ENCODE peak calls at places on chromosomes 12 and 14, in eight cellular contexts. X is A549, C is lower lobe of right lung, A is GM23248, H is AG04449, K is body of pancreas, O is Peyer's patch, S is fibroblast of lung. T is an unnamed sample.

GRCh38 chr12:19223018-19223417 is 93.5 kb downstream of the PLEKHA5 start:
- DNase-seq in K (no peak), C (no peak), X (peak), A (peak), S (peak), H (no peak), O (no peak), T (no peak)

GRCh38 chr12:88600272-88600671 is 20.0 kb upstream of the KITLG start:
- DNase-seq in X (peak), O (no peak), S (peak), A (peak), C (no peak), K (no peak), H (peak), T (no peak)

GRCh38 chr14:37172024-37172869 is at the start of gene SLC25A21:
- DNase-seq in C (peak), O (peak), H (no peak), A (peak), X (peak), K (peak), S (peak), T (peak)

GRCh38 chr12:78938341-78939084 is 73.9 kb downstream of the SYT1 start:
- DNase-seq in C (no peak), X (no peak), S (peak), O (no peak), A (no peak), H (no peak), K (no peak), T (peak)

GRCh38 chr12:66775941-66776340 is 97.1 kb upstream of the GRIP1 start:
- DNase-seq in C (no peak), O (no peak), A (no peak), X (no peak), S (no peak), H (no peak), K (no peak), T (no peak)

GRCh38 chr12:83057436-83057835 is 370.7 kb downstream of the TMTC2 start:
- DNase-seq in H (no peak), C (no peak), O (no peak), A (no peak), S (no peak), X (no peak), K (no peak), T (no peak)

GRCh38 chr12:60106207-60106606 is 510.4 kb downstream of the SLC16A7 start:
- DNase-seq in A (peak), K (no peak), H (no peak), C (no peak), O (no peak), X (peak), S (peak), T (no peak)

GRCh38 chr14:75310295-75311059 is 31.8 kb downstream of the FOS start:
- DNase-seq in K (peak), O (peak), X (peak), A (peak), C (peak), S (peak), H (no peak), T (peak)

GRCh38 chr14:94485944-94486841 is 10.2 kb upstream of the SERPINA9 start:
- DNase-seq in A (peak), O (peak), H (no peak), K (peak), C (peak), X (peak), S (peak), T (no peak)

GRCh38 chr14:24147761-24148428 is 597 bp downstream of the RNF31 start:
- DNase-seq in X (no peak), C (peak), A (peak), K (no peak), S (no peak), O (no peak), H (no peak), T (no peak)

GRCh38 chr14:64723691-64724577 is 19.7 kb downstream of the PLEKHG3 start:
- DNase-seq in S (peak), X (no peak), C (no peak), A (no peak), K (no peak), O (peak), H (no peak), T (peak)

GRCh38 chr12:89573081-89573810 is 47.4 kb upstream of the POC1B start:
- DNase-seq in K (no peak), X (no peak), S (peak), O (no peak), A (peak), C (no peak), H (no peak), T (no peak)

GRCh38 chr14:34628681-34629135 is 1.2 kb downstream of the SNX6 start:
- DNase-seq in A (peak), H (no peak), C (no peak), S (peak), K (no peak), O (no peak), X (peak), T (no peak)

GRCh38 chr12:131249291-131250027 is 295.8 kb downstream of the ADGRD1 start:
- DNase-seq in H (no peak), X (peak), A (no peak), K (peak), O (no peak), S (no peak), C (no peak), T (no peak)

GRCh38 chr12:38886064-38886463 is 19.3 kb downstream of the CPNE8 start:
- DNase-seq in X (peak), H (no peak), A (peak), C (no peak), O (peak), S (peak), K (peak), T (no peak)

GRCh38 chr12:44193281-44193680 is 357.4 kb downstream of the TMEM117 start:
- DNase-seq in C (no peak), O (no peak), S (no peak), H (no peak), K (no peak), A (no peak), X (no peak), T (no peak)

GRCh38 chr12:3755898-3756297 is 3.0 kb upstream of the CRACR2A start:
- DNase-seq in K (no peak), S (no peak), H (no peak), O (no peak), X (no peak), C (no peak), A (no peak), T (no peak)

GRCh38 chr14:51006781-51007211 is 62.5 kb upstream of the PYGL start:
- DNase-seq in C (no peak), O (no peak), A (peak), K (peak), H (no peak), X (peak), S (peak), T (peak)

GRCh38 chr12:132284618-132285310 is 44.6 kb downstream of the GALNT9 start:
- DNase-seq in H (no peak), C (peak), S (peak), K (no peak), X (peak), O (no peak), A (peak), T (no peak)

GRCh38 chr12:11801643-11802042 is 152.2 kb downstream of the ETV6 start:
- DNase-seq in A (no peak), K (no peak), H (no peak), X (no peak), O (no peak), S (no peak), C (no peak), T (no peak)

DNA sequence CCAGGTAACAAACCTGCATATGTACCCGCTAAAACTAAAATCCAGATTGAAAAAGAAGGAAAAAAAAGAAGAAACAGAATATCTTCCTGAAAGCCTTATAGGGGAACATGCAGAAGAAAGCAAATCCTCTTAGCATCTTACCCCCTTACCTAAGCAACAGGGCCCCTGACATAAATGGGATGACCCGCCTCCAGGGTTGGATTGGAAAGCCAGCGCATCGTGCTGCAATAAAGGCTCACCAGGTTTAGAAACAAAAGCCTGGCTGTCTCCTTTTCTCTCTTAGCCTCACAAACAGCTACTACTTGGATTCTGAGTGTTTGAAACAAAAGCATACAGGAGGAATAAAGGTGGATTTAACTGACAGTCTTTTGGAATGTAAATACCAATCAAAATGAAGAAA is 13.8 kb upstream of the ADCK1 start:
- DNase-seq in C (no peak), S (no peak), H (no peak), A (no peak), X (no peak), K (no peak), O (no peak), T (no peak)
- H3K4me3 ChIP-seq in C (no peak), S (no peak), H (no peak), A (no peak), X (no peak), K (no peak), O (no peak), T (no peak)

GRCh38 chr14:22587247-22587646 is 1.8 kb downstream of the DAD1 start:
- DNase-seq in H (no peak), A (no peak), C (no peak), S (no peak), X (no peak), O (no peak), K (no peak), T (no peak)
- H3K4me3 ChIP-seq in H (no peak), A (peak), C (no peak), S (no peak), X (no peak), O (no peak), K (no peak), T (no peak)

GRCh38 chr12:116164976-116165425 is 112.5 kb downstream of the MED13L start:
- DNase-seq in X (peak), H (no peak), S (peak), K (no peak), C (no peak), O (no peak), A (peak), T (no peak)

GRCh38 chr12:116166306-116166705 is 111.2 kb downstream of the MED13L start:
- DNase-seq in H (no peak), O (no peak), K (no peak), S (no peak), A (peak), C (no peak), X (no peak), T (no peak)

GRCh38 chr12:116161588-116161987 is 115.9 kb downstream of the MED13L start:
- DNase-seq in S (peak), K (no peak), H (no peak), X (peak), C (no peak), A (peak), O (no peak), T (no peak)

GRCh38 chr12:116162071-116162470 is 115.4 kb downstream of the MED13L start:
- DNase-seq in X (no peak), K (no peak), A (no peak), S (no peak), O (no peak), C (no peak), H (no peak), T (no peak)

GRCh38 chr12:116164263-116164817 is 113.2 kb downstream of the MED13L start:
- DNase-seq in H (no peak), K (no peak), A (peak), X (no peak), O (no peak), C (no peak), S (peak), T (no peak)
- H3K4me3 ChIP-seq in H (no peak), K (no peak), A (peak), X (no peak), O (no peak), C (no peak), S (no peak), T (no peak)

GRCh38 chr14:101851716-101852395 is 90.3 kb downstream of the PPP2R5C start:
- DNase-seq in C (no peak), K (no peak), X (no peak), S (no peak), A (no peak), O (no peak), H (no peak), T (no peak)
- H3K4me3 ChIP-seq in C (no peak), K (no peak), X (no peak), S (no peak), A (no peak), O (no peak), H (no peak), T (no peak)

GRCh38 chr14:72516936-72517408 is 376.9 kb downstream of the DPF3 start:
- DNase-seq in A (peak), S (peak), X (peak), C (no peak), K (peak), O (peak), H (peak), T (peak)

GRCh38 chr14:72519543-72519942 is 374.4 kb downstream of the DPF3 start:
- DNase-seq in H (no peak), A (no peak), X (no peak), S (no peak), K (no peak), C (no peak), O (no peak), T (no peak)

GRCh38 chr14:72515779-72516770 is 377.8 kb downstream of the DPF3 start:
- DNase-seq in C (no peak), S (peak), A (peak), X (peak), O (no peak), K (peak), H (no peak), T (no peak)

GRCh38 chr14:72518809-72519377 is 375.0 kb downstream of the DPF3 start:
- DNase-seq in X (no peak), C (no peak), S (peak), H (no peak), O (no peak), K (no peak), A (no peak), T (no peak)

GRCh38 chr14:72517736-72518135 is 376.2 kb downstream of the DPF3 start:
- DNase-seq in S (no peak), O (no peak), X (no peak), K (no peak), H (no peak), C (no peak), A (peak), T (no peak)
- H3K4me3 ChIP-seq in S (no peak), O (no peak), X (no peak), K (no peak), H (no peak), C (no peak), A (no peak), T (no peak)

GRCh38 chr14:105879867-105880561 is 353.6 kb downstream of the TMEM121 start:
- DNase-seq in O (peak), X (no peak), S (no peak), C (peak), A (no peak), H (no peak), K (no peak), T (no peak)
- H3K4me3 ChIP-seq in O (no peak), X (no peak), S (no peak), C (no peak), A (no peak), H (no peak), K (no peak), T (no peak)

DNA sequence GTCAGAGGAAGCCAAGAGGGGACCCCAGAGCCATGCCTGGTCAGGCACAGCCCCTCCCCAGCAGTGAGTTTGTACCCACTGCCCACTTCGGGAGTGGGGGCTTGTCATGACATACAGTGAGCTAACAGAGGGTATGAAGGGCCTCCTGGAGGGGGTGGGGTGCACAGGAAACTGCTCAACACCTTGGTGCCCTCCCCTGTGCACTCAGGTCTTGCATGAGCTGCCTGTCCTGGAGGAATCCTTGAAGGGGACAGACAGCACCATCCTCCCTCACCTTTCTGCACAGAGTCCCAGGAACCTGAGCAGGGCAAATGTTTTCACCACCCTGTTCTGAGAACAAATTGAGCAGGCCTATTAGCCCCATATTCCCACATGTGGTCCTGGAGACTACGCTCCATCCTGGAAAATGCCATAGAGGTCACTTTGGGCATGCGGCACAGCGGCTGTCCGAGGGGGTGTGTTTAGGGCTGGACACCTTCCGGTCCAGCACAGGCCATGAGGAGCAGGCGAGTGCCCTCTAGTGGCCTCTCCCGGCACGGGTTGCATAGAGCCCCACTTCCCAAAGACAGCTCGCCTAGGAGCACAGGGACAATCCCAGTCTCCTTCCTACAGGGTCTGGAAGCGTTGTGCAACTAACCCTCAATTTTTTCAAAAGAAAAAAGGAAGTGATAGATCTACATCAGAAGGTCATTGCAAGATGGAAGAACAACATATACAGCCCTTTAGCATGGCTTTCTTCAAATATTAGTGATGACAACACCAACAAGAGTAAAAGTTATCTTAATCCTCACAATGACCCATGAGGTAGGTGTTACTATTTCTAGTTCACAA is 31.9 kb upstream of the ZFP36L1 start:
- DNase-seq in H (no peak), O (peak), S (peak), X (peak), A (peak), K (peak), C (peak), T (no peak)
- H3K4me3 ChIP-seq in H (no peak), O (no peak), S (no peak), X (no peak), A (no peak), K (no peak), C (no peak), T (no peak)

GRCh38 chr12:108696111-108696995 is 35.0 kb downstream of the CORO1C start:
- DNase-seq in A (peak), K (no peak), C (no peak), O (no peak), S (peak), H (peak), X (no peak), T (peak)
- H3K4me3 ChIP-seq in A (peak), K (no peak), C (no peak), O (no peak), S (no peak), H (no peak), X (no peak), T (no peak)

GRCh38 chr12:54022960-54023884 is 5.0 kb upstream of the HOXC6 start:
- DNase-seq in A (peak), C (no peak), X (no peak), S (no peak), O (no peak), K (no peak), H (no peak), T (no peak)
- H3K4me3 ChIP-seq in A (peak), C (no peak), X (no peak), S (no peak), O (no peak), K (no peak), H (peak), T (no peak)

GRCh38 chr14:101835566-101835965 is 74.1 kb downstream of the PPP2R5C start:
- DNase-seq in S (no peak), C (no peak), X (no peak), O (no peak), A (no peak), K (no peak), H (no peak), T (no peak)

GRCh38 chr14:101835166-101835557 is 73.7 kb downstream of the PPP2R5C start:
- DNase-seq in C (no peak), H (no peak), O (no peak), K (no peak), A (peak), S (peak), X (no peak), T (no peak)

GRCh38 chr14:101836131-101836530 is 74.6 kb downstream of the PPP2R5C start:
- DNase-seq in K (no peak), O (no peak), H (no peak), A (peak), C (no peak), X (no peak), S (peak), T (no peak)

GRCh38 chr14:101833045-101833444 is 71.5 kb downstream of the PPP2R5C start:
- DNase-seq in K (peak), S (no peak), O (no peak), H (no peak), C (no peak), A (no peak), X (no peak), T (no peak)

DNA sequence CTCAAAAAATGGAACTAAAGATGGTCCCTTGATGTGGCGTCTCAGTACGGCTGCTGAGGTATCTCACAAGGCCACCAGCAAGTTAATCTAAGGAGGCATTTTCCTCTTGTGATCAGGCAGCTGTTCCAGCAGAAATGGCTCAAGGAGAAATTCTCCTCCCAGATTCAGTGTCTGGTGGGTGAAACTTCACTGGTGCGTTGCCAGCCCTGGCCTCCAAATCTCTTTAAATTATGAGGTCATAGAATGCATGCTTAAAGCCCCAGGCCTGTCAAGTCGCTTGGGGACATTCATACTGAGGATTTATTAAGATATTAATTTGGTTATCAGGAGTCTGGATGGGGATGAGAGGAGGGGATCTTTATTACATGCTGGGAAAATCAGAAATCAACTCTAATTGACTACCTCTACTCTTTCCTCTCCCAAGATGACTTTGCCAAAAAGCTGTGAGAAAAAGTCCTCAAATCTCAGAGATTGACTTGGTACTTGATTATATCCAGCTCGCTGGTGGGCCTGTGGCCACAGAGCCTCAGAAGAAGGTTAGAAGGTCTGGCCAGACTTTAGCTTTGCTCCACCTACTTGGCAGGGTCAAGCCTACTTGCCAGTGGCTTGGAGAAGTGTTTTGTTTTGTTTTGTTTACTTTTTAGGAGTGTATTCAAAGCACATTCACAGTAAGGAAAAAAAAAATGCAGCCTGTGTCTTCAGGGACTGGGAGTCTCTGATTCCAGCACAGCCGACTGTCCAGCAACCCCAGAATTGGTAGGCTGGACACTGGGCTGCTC is 73.1 kb downstream of the PPP2R5C start:
- DNase-seq in X (peak), S (peak), K (peak), C (no peak), O (no peak), A (peak), H (no peak), T (no peak)
- H3K4me3 ChIP-seq in X (no peak), S (no peak), K (no peak), C (no peak), O (no peak), A (no peak), H (no peak), T (no peak)